ENCODE peak calls at places on chromosomes 2 and 18, in nine cellular contexts. C is RCC 7860; E is NCI-H774; R is stimulated activated CD8-positive, alpha-beta memory T cell treated with anti-CD3 and anti-CD28 coated beads, Interleukin-15, amount 100 ng/mL, for 1 hour; Y is fibroblast of the aortic adventitia; O is substantia nigra; F is hypothalamus; G is Calu3; Q is heart right ventricle. J is an unnamed sample.

GRCh38 chr18:45133246-45133645 is 452.6 kb downstream of the SETBP1 start:
- DNase-seq in R (no peak), C (no peak), F (no peak), Y (no peak), O (no peak), Q (no peak), E (no peak), G (no peak), J (no peak)

GRCh38 chr18:64409511-64409910 is 260.6 kb upstream of the LINC00305 start:
- DNase-seq in G (peak), C (no peak), E (no peak), F (no peak), Y (no peak), Q (no peak), O (no peak), R (no peak), J (no peak)

GRCh38 chr2:218432676-218433365 is 13.9 kb downstream of the VIL1 start:
- DNase-seq in E (no peak), R (no peak), O (no peak), Y (no peak), C (no peak), G (no peak), Q (no peak), F (no peak), J (no peak)

GRCh38 chr18:13246121-13246520 is 27.6 kb downstream of the LDLRAD4 start:
- DNase-seq in F (no peak), Y (no peak), O (no peak), G (no peak), E (no peak), C (no peak), Q (no peak), R (no peak), J (no peak)

GRCh38 chr2:168212167-168212566 is 35.2 kb downstream of the STK39 start:
- DNase-seq in C (no peak), O (no peak), F (no peak), R (no peak), G (no peak), Y (no peak), Q (no peak), E (no peak), J (no peak)

GRCh38 chr18:74550886-74551285 is 16.6 kb downstream of the CNDP1 start:
- DNase-seq in F (no peak), Y (no peak), O (no peak), R (no peak), C (no peak), G (no peak), Q (no peak), E (no peak), J (peak)

GRCh38 chr2:40658917-40659316 is 207.0 kb upstream of the SLC8A1 start:
- DNase-seq in G (no peak), C (no peak), F (no peak), R (no peak), O (no peak), E (no peak), Y (peak), Q (no peak), J (no peak)

GRCh38 chr2:190382851-190383250 is 25.3 kb upstream of the MFSD6 start:
- DNase-seq in R (no peak), Q (no peak), G (peak), E (peak), F (no peak), C (peak), O (no peak), Y (peak), J (no peak)

GRCh38 chr2:166256902-166257301 is 118.8 kb downstream of the SCN9A start:
- DNase-seq in E (no peak), R (no peak), O (no peak), F (no peak), C (no peak), Y (no peak), Q (no peak), G (no peak), J (no peak)